ENCODE peak calls at places on chromosomes 4 and X, in five cellular contexts. K is K562, F is SK-N-SH, Y is HepG2, P is H1. Q is an unnamed sample.

GRCh38 chr4:41106081-41106480 is 108.3 kb downstream of the APBB2 start:
- DNase-seq in F (no peak), Y (no peak), P (no peak), K (no peak), Q (no peak)

GRCh38 chr4:66266035-66266434 is 595.7 kb upstream of the EPHA5 start:
- DNase-seq in P (peak; percentile 10), Y (no peak), K (no peak), F (no peak), Q (no peak)

GRCh38 chrX:104270916-104271512 is 16.3 kb upstream of the ESX1 start:
- DNase-seq in P (no peak), K (peak; percentile 33), Y (peak; percentile 1), F (no peak), Q (no peak)

GRCh38 chr4:14091966-14092365 is 464.4 kb upstream of the BOD1L1 start:
- DNase-seq in F (no peak), K (no peak), Y (no peak), P (no peak), Q (no peak)

GRCh38 chr4:77001907-77002306 is 52.4 kb downstream of the SEPTIN11 start:
- DNase-seq in F (no peak), Y (no peak), K (no peak), P (no peak), Q (no peak)

GRCh38 chrX:133674726-133675470 is 259.6 kb upstream of the GPC4 start:
- DNase-seq in P (no peak), Y (peak; percentile 33), F (no peak), K (no peak), Q (no peak)

GRCh38 chrX:81301877-81302276 is 100.0 kb downstream of the SH3BGRL start:
- DNase-seq in Y (no peak), F (no peak), K (no peak), P (no peak), Q (no peak)

GRCh38 chrX:120755066-120755846 is 120.4 kb downstream of the CT47B1 start:
- DNase-seq in F (no peak), K (peak; percentile 15), Y (peak; percentile 82), P (no peak), Q (peak; percentile 1)

GRCh38 chrX:124393238-124393637 is 46.9 kb downstream of the SH2D1A start:
- DNase-seq in K (no peak), Y (no peak), F (no peak), P (no peak), Q (peak; percentile 11)

GRCh38 chrX:28189011-28189410 is 207.8 kb upstream of the DCAF8L1 start:
- DNase-seq in Y (no peak), F (no peak), K (no peak), P (no peak), Q (no peak)

GRCh38 chrX:119982145-119982544 is 38.6 kb upstream of the NKAP start:
- DNase-seq in F (no peak), Y (no peak), P (no peak), K (no peak), Q (no peak)

GRCh38 chr4:127783026-127783769 is 1.1 kb downstream of the HSPA4L start:
- DNase-seq in P (no peak), K (peak; percentile 77), Y (peak; percentile 77), F (peak; percentile 46), Q (peak; percentile 34)

GRCh38 chrX:121307441-121307840 is 260.0 kb downstream of the GLUD2 start:
- DNase-seq in Y (no peak), P (no peak), K (no peak), F (no peak), Q (no peak)

GRCh38 chrX:10660171-10660570 is 39.8 kb upstream of the MID1 start:
- DNase-seq in Y (no peak), K (no peak), F (no peak), P (peak; percentile 27), Q (no peak)

GRCh38 chr4:182604953-182605352 is 312.2 kb downstream of the DCTD start:
- DNase-seq in F (no peak), Y (no peak), P (no peak), K (no peak), Q (no peak)
- TF ChIP-seq GABPA in F (no peak), Y (no peak), P (no peak), K (no peak), Q (no peak)

DNA sequence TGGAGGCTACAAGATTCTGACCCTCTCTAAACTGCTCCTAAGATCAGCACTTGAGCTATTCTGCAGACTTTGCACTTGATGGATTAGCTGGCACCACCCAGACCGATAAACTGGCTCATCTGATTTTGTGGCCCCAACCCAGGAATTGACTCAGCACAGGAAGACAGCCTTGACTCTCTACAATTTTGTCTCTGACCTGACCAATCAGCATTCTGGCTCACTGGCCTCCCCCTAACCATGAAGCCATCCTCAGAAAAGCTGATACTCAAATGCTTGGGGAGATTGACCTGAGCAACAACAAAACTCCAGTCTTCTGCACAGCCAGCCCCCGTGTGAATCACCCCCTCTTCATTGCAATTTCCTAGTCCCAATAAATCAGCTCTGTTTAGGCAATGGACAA is 195.4 kb upstream of the PPP1R2C start:
- DNase-seq in K (no peak), Y (no peak), P (no peak), F (no peak), Q (no peak)
- TF ChIP-seq GABPA in K (no peak), Y (no peak), P (no peak), F (no peak), Q (no peak)

GRCh38 chrX:23752740-23753435 is 9.8 kb upstream of the ACOT9 start:
- DNase-seq in F (no peak), P (no peak), Y (no peak), K (no peak), Q (no peak)
- TF ChIP-seq GABPA in F (no peak), P (no peak), Y (no peak), K (no peak), Q (no peak)

GRCh38 chr4:93777081-93777460 is 51.5 kb upstream of the ATOH1 start:
- DNase-seq in Y (no peak), F (no peak), K (no peak), P (no peak), Q (no peak)
- TF ChIP-seq GABPA in Y (no peak), F (no peak), K (no peak), P (no peak), Q (no peak)

GRCh38 chrX:130039847-130040246 is 57.4 kb downstream of the BCORL1 start:
- DNase-seq in Y (no peak), P (no peak), F (no peak), K (no peak), Q (no peak)

GRCh38 chrX:130032552-130032951 is 50.1 kb downstream of the BCORL1 start:
- DNase-seq in K (no peak), F (no peak), Y (no peak), P (no peak), Q (no peak)

GRCh38 chrX:130028196-130028595 is 45.8 kb downstream of the BCORL1 start:
- DNase-seq in K (peak; percentile 66), P (no peak), Y (no peak), F (peak; percentile 49), Q (peak; percentile 42)

GRCh38 chrX:130030826-130031225 is 48.4 kb downstream of the BCORL1 start:
- DNase-seq in Y (no peak), P (no peak), K (no peak), F (no peak), Q (no peak)

DNA sequence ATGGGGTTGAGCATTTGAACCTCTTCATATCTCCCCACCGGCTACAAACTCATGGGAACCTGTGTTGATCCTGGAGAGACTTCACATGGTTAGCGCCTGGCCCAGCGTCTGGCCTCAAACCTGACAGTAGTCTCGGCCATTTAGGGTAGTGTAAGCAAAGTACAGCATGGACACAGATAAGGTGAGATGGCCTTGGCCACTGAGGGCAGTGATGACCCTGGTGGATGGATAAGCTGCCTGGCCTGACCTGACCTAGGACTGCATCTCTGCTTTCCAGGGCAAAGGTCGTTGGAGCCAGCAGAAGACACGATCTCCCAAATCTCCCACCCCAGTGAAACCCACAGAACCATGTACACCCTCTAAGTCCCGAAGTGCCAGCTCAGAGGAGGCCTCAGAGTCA is 51.7 kb downstream of the BCORL1 start:
- DNase-seq in Y (no peak), P (no peak), K (no peak), F (no peak), Q (no peak)
- TF ChIP-seq GABPA in Y (no peak), P (no peak), K (no peak), F (no peak), Q (no peak)